ENCODE peak calls at places on chromosome 14, in four cellular contexts. N is H1, P is K562, C is GM12878. Y is an unnamed sample.

GRCh38 chr14:89507926-89508460 is 91.0 kb upstream of the FOXN3 start:
- DNase-seq in N (no peak), P (no peak), C (no peak), Y (peak)

GRCh38 chr14:74526854-74527585 is 33.5 kb downstream of the ISCA2 start:
- DNase-seq in N (no peak), P (no peak), C (no peak), Y (no peak)

GRCh38 chr14:101005447-101005846 is 101.9 kb upstream of the RTL1 start:
- DNase-seq in N (peak), P (no peak), C (no peak), Y (no peak)

GRCh38 chr14:89425931-89426330 is 8.9 kb upstream of the FOXN3 start:
- DNase-seq in N (no peak), P (no peak), C (peak), Y (peak)

GRCh38 chr14:88960528-88960927 is 136.1 kb downstream of the TTC8 start:
- DNase-seq in N (no peak), P (no peak), C (no peak), Y (no peak)

GRCh38 chr14:66045572-66046021 is 440.6 kb upstream of the CCDC196 start:
- DNase-seq in N (no peak), P (peak), C (no peak), Y (no peak)

GRCh38 chr14:32393119-32393518 is 64.0 kb downstream of the AKAP6 start:
- DNase-seq in N (no peak), P (no peak), C (no peak), Y (no peak)

GRCh38 chr14:33950320-33951182 is at the start of gene EGLN3:
- DNase-seq in N (peak), P (peak), C (no peak), Y (peak)

GRCh38 chr14:23296012-23296777 is 6.5 kb downstream of the PPP1R3E start:
- DNase-seq in N (no peak), P (no peak), C (no peak), Y (no peak)

GRCh38 chr14:68741839-68742470 is 50.9 kb downstream of the ZFP36L1 start:
- DNase-seq in N (no peak), P (no peak), C (peak), Y (no peak)

GRCh38 chr14:37586783-37587428 is 8.1 kb downstream of the FOXA1 start:
- DNase-seq in N (no peak), P (no peak), C (no peak), Y (no peak)

GRCh38 chr14:101061411-101062064 is 158.0 kb upstream of the RTL1 start:
- DNase-seq in N (no peak), P (no peak), C (no peak), Y (no peak)

DNA sequence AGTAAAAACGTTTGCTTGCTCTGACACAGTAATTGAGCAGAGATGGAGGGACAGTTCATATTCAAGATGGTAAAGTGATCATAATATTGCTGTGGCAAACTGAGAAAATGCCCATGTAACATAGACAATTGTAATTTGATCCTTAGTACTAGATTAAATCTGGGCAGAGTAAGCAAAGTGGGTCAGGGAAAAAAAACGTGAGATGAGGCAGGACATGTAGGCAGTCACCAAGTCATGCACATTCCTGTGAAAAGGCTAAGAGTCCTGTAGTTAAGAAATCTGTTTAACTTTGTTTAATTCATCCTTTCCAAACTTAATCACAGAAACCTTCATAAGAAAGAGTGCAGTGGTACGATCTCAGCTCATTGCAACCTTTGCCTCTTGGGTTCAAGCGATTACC is 16.1 kb downstream of the BTBD7 start:
- DNase-seq in N (no peak), P (no peak), C (no peak), Y (peak)
- TF ChIP-seq CHD1 in N (no peak), P (no peak), C (no peak), Y (no peak)

GRCh38 chr14:45246151-45246550 is 6.9 kb downstream of the MIS18BP1 start:
- DNase-seq in N (no peak), P (no peak), C (no peak), Y (no peak)

GRCh38 chr14:45251912-45252311 is 1.1 kb downstream of the MIS18BP1 start:
- DNase-seq in N (no peak), P (peak), C (peak), Y (peak)

GRCh38 chr14:45249847-45250575 is 3.0 kb downstream of the MIS18BP1 start:
- DNase-seq in N (no peak), P (peak), C (no peak), Y (peak)

GRCh38 chr14:45247427-45247826 is 5.6 kb downstream of the MIS18BP1 start:
- DNase-seq in N (no peak), P (no peak), C (no peak), Y (no peak)

GRCh38 chr14:45246633-45247173 is 6.3 kb downstream of the MIS18BP1 start:
- DNase-seq in N (no peak), P (no peak), C (no peak), Y (no peak)
- H3K4me2 ChIP-seq in N (no peak), P (no peak), C (peak), Y (peak)

GRCh38 chr14:95222151-95222631 is 64.9 kb upstream of the DICER1 start:
- DNase-seq in N (no peak), P (no peak), C (no peak), Y (peak)
- TF ChIP-seq CHD1 in N (no peak), P (no peak), C (no peak), Y (no peak)

GRCh38 chr14:67077914-67078313 is 111.3 kb upstream of the GARIN2 start:
- DNase-seq in N (no peak), P (no peak), C (no peak), Y (peak)
- H3K4me2 ChIP-seq in N (no peak), P (no peak), C (no peak), Y (no peak)

GRCh38 chr14:94464290-94464689 is 11.7 kb upstream of the SERPINA11 start:
- DNase-seq in N (no peak), P (no peak), C (no peak), Y (no peak)

GRCh38 chr14:94462763-94463572 is 10.4 kb upstream of the SERPINA11 start:
- DNase-seq in N (no peak), P (no peak), C (no peak), Y (no peak)

GRCh38 chr14:94461526-94462218 is 9.1 kb upstream of the SERPINA11 start:
- DNase-seq in N (no peak), P (no peak), C (no peak), Y (no peak)

GRCh38 chr14:94460631-94461416 is 8.2 kb upstream of the SERPINA11 start:
- DNase-seq in N (no peak), P (no peak), C (no peak), Y (no peak)

GRCh38 chr14:94462219-94462551 is 9.6 kb upstream of the SERPINA11 start:
- DNase-seq in N (no peak), P (no peak), C (no peak), Y (no peak)
- TF ChIP-seq CHD1 in N (no peak), P (no peak), C (no peak), Y (no peak)

GRCh38 chr14:105143451-105144230 is 24.9 kb downstream of the JAG2 start:
- DNase-seq in N (no peak), P (no peak), C (no peak), Y (no peak)
- H3K4me2 ChIP-seq in N (no peak), P (no peak), C (no peak), Y (no peak)

DNA sequence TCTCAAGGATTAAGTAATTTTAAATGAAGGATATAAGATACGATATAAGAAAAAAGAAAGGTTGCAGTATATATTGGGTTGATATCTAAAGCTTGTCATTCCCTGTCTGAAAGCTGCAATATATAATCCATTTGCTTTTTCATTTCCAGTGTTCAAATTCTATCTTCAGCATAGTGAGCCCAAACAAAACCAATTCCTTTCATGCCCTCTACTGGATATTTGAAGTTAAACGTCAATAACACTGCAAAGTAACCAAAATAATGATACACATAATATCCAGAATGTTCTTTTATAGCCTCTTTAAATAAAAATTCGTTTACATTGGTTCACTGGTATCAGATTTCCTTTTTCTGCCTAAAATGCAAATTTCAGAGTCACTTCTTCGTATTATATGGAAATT is 64.5 kb upstream of the DAAM1 start:
- DNase-seq in N (no peak), P (no peak), C (no peak), Y (peak)
- TF ChIP-seq CHD1 in N (no peak), P (no peak), C (no peak), Y (no peak)

DNA sequence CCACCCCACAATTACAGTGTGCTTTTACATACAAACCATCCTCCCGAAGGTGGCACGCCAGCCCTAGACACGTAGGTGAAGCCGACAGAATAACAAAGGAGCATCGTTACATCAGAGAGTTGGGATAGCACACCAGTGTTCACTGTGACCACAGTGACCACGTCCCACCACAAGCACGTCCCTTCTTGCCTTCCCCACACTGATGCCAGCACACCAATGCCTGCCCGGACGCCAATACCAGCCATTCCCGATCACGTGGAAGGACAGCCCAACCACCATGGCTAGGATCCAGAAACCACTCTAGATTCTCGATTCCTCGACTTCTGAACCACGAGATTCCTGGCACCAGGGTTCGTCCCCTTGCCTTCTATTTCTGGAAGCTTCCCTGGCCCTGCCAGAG is 48.0 kb upstream of the GPR68 start:
- DNase-seq in N (no peak), P (no peak), C (no peak), Y (no peak)
- H3K4me2 ChIP-seq in N (no peak), P (no peak), C (no peak), Y (no peak)

Y was measured in IMR-90.